ENCODE peak calls at places on chromosome 9, in ten cellular contexts. W is GM10248; L is RPMI7951; M is SK-N-DZ; C is activated naive CD8-positive, alpha-beta T cell treated with anti-CD3 and anti-CD28 coated beads, Interleukin-2, amount 50 U/mL, for 16 hours; Y is cerebellar cortex; Z is NCI-H1105; B is fibroblast of lung; Q is NCI-H510A treated with DMSO at 0.1 percent for 48 hours; F is activated CD4-positive, alpha-beta T cell treated with anti-CD3 and anti-CD28 coated beads, Interleukin-2, amount 50 U/mL, for 4 hours. X is an unnamed sample.

GRCh38 chr9:131915181-131915580 is 164.5 kb downstream of the MED27 start:
- DNase-seq in B (peak), L (no peak), C (no peak), Q (no peak), W (no peak), M (no peak), Y (no peak), Z (no peak), F (no peak), X (no peak)

GRCh38 chr9:69888876-69889585 is 68.4 kb downstream of the CFAP95 start:
- DNase-seq in W (no peak), C (no peak), L (no peak), Z (no peak), F (no peak), M (no peak), Y (no peak), Q (no peak), B (no peak), X (no peak)

GRCh38 chr9:115385383-115386122 is 267.6 kb upstream of the TNC start:
- DNase-seq in B (no peak), Y (no peak), F (no peak), M (peak), W (no peak), Z (no peak), C (no peak), L (no peak), Q (no peak), X (no peak)

GRCh38 chr9:6584881-6585597 is 60.5 kb downstream of the GLDC start:
- DNase-seq in Q (peak), W (no peak), B (peak), M (peak), F (no peak), C (no peak), Y (peak), L (peak), Z (peak), X (peak)

GRCh38 chr9:107983762-107984161 is 494.2 kb upstream of the KLF4 start:
- DNase-seq in M (no peak), W (no peak), F (no peak), C (no peak), B (no peak), L (no peak), Y (no peak), Q (no peak), Z (no peak), X (no peak)

GRCh38 chr9:71504636-71505035 is 263.7 kb downstream of the CEMIP2 start:
- DNase-seq in L (no peak), M (no peak), Q (no peak), C (no peak), B (no peak), F (no peak), W (no peak), Z (no peak), Y (no peak), X (peak)

GRCh38 chr9:83688921-83689320 is 18.8 kb downstream of the UBQLN1 start:
- DNase-seq in C (no peak), M (no peak), W (no peak), Q (no peak), L (no peak), F (no peak), B (no peak), Z (no peak), Y (no peak), X (no peak)

GRCh38 chr9:130866474-130866965 is 30.1 kb downstream of the QRFP start:
- DNase-seq in Q (peak), W (peak), C (peak), F (peak), B (peak), Z (peak), M (peak), Y (peak), L (peak), X (peak)

GRCh38 chr9:136670571-136671253 is 8.0 kb downstream of the EGFL7 start:
- DNase-seq in M (no peak), B (no peak), Y (no peak), F (no peak), C (no peak), Q (no peak), W (no peak), L (no peak), Z (no peak), X (no peak)

GRCh38 chr9:104245925-104246324 is 151.8 kb downstream of the SMC2 start:
- DNase-seq in L (no peak), Z (no peak), M (no peak), Q (no peak), C (no peak), Y (no peak), B (no peak), F (no peak), W (no peak), X (no peak)

GRCh38 chr9:35579130-35579529 is 25.9 kb upstream of the TESK1 start:
- DNase-seq in B (no peak), M (no peak), F (no peak), C (no peak), Y (no peak), Q (no peak), L (no peak), Z (no peak), W (no peak), X (peak)

GRCh38 chr9:125763373-125763772 is 16.2 kb downstream of the PBX3 start:
- DNase-seq in Q (peak), Z (peak), M (peak), F (no peak), C (no peak), W (no peak), B (peak), Y (peak), L (no peak), X (no peak)

GRCh38 chr9:129143461-129143927 is 32.3 kb downstream of the PTPA start:
- DNase-seq in W (no peak), C (no peak), F (no peak), Z (no peak), L (no peak), Q (no peak), Y (peak), M (no peak), B (peak), X (peak)

GRCh38 chr9:129567842-129568559 is 52.9 kb downstream of the C9orf50 start:
- DNase-seq in C (no peak), Z (no peak), Q (peak), W (no peak), Y (peak), F (no peak), B (peak), M (peak), L (peak), X (peak)

GRCh38 chr9:86975086-86975485 is 27.8 kb upstream of the GAS1 start:
- DNase-seq in C (no peak), B (no peak), Q (no peak), Z (no peak), L (no peak), F (no peak), W (no peak), M (no peak), Y (no peak), X (no peak)

GRCh38 chr9:122379340-122379739 is 8.5 kb downstream of the PTGS1 start:
- DNase-seq in Q (no peak), F (no peak), L (no peak), Z (no peak), B (no peak), Y (no peak), M (no peak), C (no peak), W (no peak), X (no peak)

GRCh38 chr9:126756876-126757415 is 47.9 kb upstream of the ZBTB43 start:
- DNase-seq in C (no peak), Q (no peak), W (no peak), M (no peak), Z (peak), B (no peak), F (no peak), Y (no peak), L (no peak), X (no peak)

GRCh38 chr9:5617749-5618148 is 11.2 kb upstream of the RIC1 start:
- DNase-seq in C (no peak), F (no peak), W (peak), Z (no peak), B (no peak), Q (no peak), Y (no peak), M (no peak), L (no peak), X (no peak)

GRCh38 chr9:91443321-91443993 is 19.8 kb upstream of the NFIL3 start:
- DNase-seq in Z (no peak), C (no peak), B (no peak), Y (no peak), F (no peak), L (no peak), W (no peak), Q (no peak), M (no peak), X (no peak)